ENCODE peak calls at places on chromosomes 5 and 9, in five cellular contexts. S is Calu3, Y is IMR-90, W is fibroblast of lung, K is breast epithelium. H is an unnamed sample.

GRCh38 chr9:134730011-134730760 is 88.6 kb downstream of the COL5A1 start:
- DNase-seq in S (no peak), Y (no peak), W (peak; percentile 16), K (no peak), H (no peak)

GRCh38 chr5:179866241-179867078 is 7.8 kb upstream of the MRNIP start:
- DNase-seq in S (no peak), Y (no peak), W (no peak), K (no peak), H (no peak)

GRCh38 chr5:79297661-79298060 is 61.7 kb downstream of the JMY start:
- DNase-seq in S (no peak), Y (peak; percentile 1), W (no peak), K (no peak), H (no peak)

GRCh38 chr9:135479469-135480052 is at the start of gene PPP1R26:
- DNase-seq in S (peak; percentile 54), Y (no peak), W (no peak), K (no peak), H (no peak)

GRCh38 chr5:81188962-81189361 is 44.2 kb upstream of the CKMT2 start:
- DNase-seq in S (no peak), Y (no peak), W (no peak), K (no peak), H (no peak)

GRCh38 chr5:36414869-36415282 is 113.2 kb upstream of the RANBP3L start:
- DNase-seq in S (peak; percentile 9), Y (peak; percentile 54), W (peak; percentile 72), K (no peak), H (no peak)

GRCh38 chr9:135520916-135521607 is at the start of gene LCN1:
- DNase-seq in S (no peak), Y (no peak), W (no peak), K (no peak), H (no peak)

GRCh38 chr5:112735702-112736101 is 2.0 kb upstream of the APC start:
- DNase-seq in S (no peak), Y (peak; percentile 75), W (peak; percentile 21), K (no peak), H (no peak)

GRCh38 chr5:38403407-38403806 is 145.0 kb downstream of the EGFLAM start:
- DNase-seq in S (no peak), Y (peak; percentile 57), W (peak; percentile 34), K (no peak), H (no peak)

GRCh38 chr9:76610009-76610352 is 151.0 kb downstream of the GCNT1 start:
- DNase-seq in S (no peak), Y (peak; percentile 54), W (peak; percentile 92), K (peak; percentile 19), H (no peak)

GRCh38 chr9:112140936-112141335 is 34.2 kb downstream of the SUSD1 start:
- DNase-seq in S (no peak), Y (peak; percentile 22), W (no peak), K (no peak), H (no peak)

GRCh38 chr9:107335331-107335730 is 52.3 kb downstream of the RAD23B start:
- DNase-seq in S (no peak), Y (no peak), W (no peak), K (no peak), H (no peak)

GRCh38 chr5:1017691-1018455 is 9.3 kb downstream of the NKD2 start:
- DNase-seq in S (no peak), Y (no peak), W (no peak), K (no peak), H (no peak)

GRCh38 chr5:41510176-41510831 is at the start of gene PLCXD3:
- DNase-seq in S (peak; percentile 34), Y (no peak), W (peak; percentile 11), K (no peak), H (no peak)

GRCh38 chr9:34985311-34985899 is 4.1 kb upstream of the DNAJB5 start:
- DNase-seq in S (peak; percentile 68), Y (peak; percentile 63), W (peak; percentile 68), K (no peak), H (peak; percentile 80)

GRCh38 chr5:1033178-1033577 is 24.6 kb downstream of the NKD2 start:
- DNase-seq in S (no peak), Y (no peak), W (no peak), K (no peak), H (no peak)

GRCh38 chr5:172529896-172530295 is 75.6 kb upstream of the SH3PXD2B start:
- DNase-seq in S (no peak), Y (no peak), W (no peak), K (no peak), H (no peak)

GRCh38 chr9:127903557-127904475 is 4.4 kb upstream of the ST6GALNAC6 start:
- DNase-seq in S (no peak), Y (no peak), W (no peak), K (no peak), H (no peak)

GRCh38 chr5:14295610-14296009 is 152.5 kb downstream of the TRIO start:
- DNase-seq in S (no peak), Y (no peak), W (no peak), K (no peak), H (no peak)

GRCh38 chr5:60125636-60126035 is 232.1 kb upstream of the PDE4D start:
- DNase-seq in S (no peak), Y (no peak), W (no peak), K (no peak), H (no peak)

GRCh38 chr9:128886211-128886826 is 4.4 kb downstream of the LRRC8A start:
- DNase-seq in S (no peak), Y (peak; percentile 43), W (no peak), K (no peak), H (no peak)

GRCh38 chr5:16017720-16018119 is 161.9 kb downstream of the MARCHF11 start:
- DNase-seq in S (no peak), Y (no peak), W (no peak), K (no peak), H (no peak)

GRCh38 chr9:125829743-125830142 is 82.6 kb downstream of the PBX3 start:
- DNase-seq in S (no peak), Y (peak; percentile 12), W (peak; percentile 40), K (no peak), H (no peak)

GRCh38 chr5:128241071-128241695 is 157.6 kb downstream of the SLC12A2 start:
- DNase-seq in S (no peak), Y (peak; percentile 20), W (peak; percentile 42), K (no peak), H (no peak)

GRCh38 chr9:20544953-20545622 is 77.2 kb downstream of the MLLT3 start:
- DNase-seq in S (no peak), Y (no peak), W (no peak), K (no peak), H (no peak)

GRCh38 chr9:34328500-34328982 is 527 bp downstream of the KIF24 start:
- DNase-seq in S (no peak), Y (no peak), W (peak; percentile 8), K (no peak), H (no peak)

GRCh38 chr5:135033026-135033861 is 784 bp downstream of the PITX1 start:
- DNase-seq in S (peak; percentile 55), Y (peak; percentile 56), W (peak; percentile 35), K (no peak), H (peak; percentile 58)

GRCh38 chr9:115999498-115999897 is 154.1 kb upstream of the PAPPA start:
- DNase-seq in S (no peak), Y (peak; percentile 73), W (peak; percentile 51), K (no peak), H (no peak)

GRCh38 chr5:171840066-171840465 is 54.4 kb downstream of the SMIM23 start:
- DNase-seq in S (no peak), Y (no peak), W (no peak), K (no peak), H (no peak)

GRCh38 chr9:80496901-80497565 is 925.3 kb downstream of the TLE4 start:
- DNase-seq in S (no peak), Y (no peak), W (no peak), K (no peak), H (no peak)

GRCh38 chr9:134652291-134653225 is 11.0 kb downstream of the COL5A1 start:
- DNase-seq in S (no peak), Y (no peak), W (no peak), K (no peak), H (no peak)

GRCh38 chr9:123960965-123961364 is 31.0 kb upstream of the DENND1A start:
- DNase-seq in S (no peak), Y (no peak), W (no peak), K (no peak), H (no peak)
- TF ChIP-seq CTCF in S (no peak), Y (no peak), W (no peak), K (no peak), H (no peak)

GRCh38 chr5:154516475-154516874 is 38.4 kb upstream of the HAND1 start:
- DNase-seq in S (no peak), Y (no peak), W (no peak), K (no peak), H (no peak)
- TF ChIP-seq CTCF in S (no peak), Y (no peak), W (no peak), K (no peak), H (no peak)

GRCh38 chr5:148385094-148385493 is 1.3 kb downstream of the FBXO38 start:
- DNase-seq in S (no peak), Y (no peak), W (no peak), K (no peak), H (no peak)

GRCh38 chr5:148382961-148383360 is 797 bp upstream of the FBXO38 start:
- DNase-seq in S (no peak), Y (no peak), W (peak; percentile 14), K (no peak), H (no peak)

GRCh38 chr5:148384389-148384756 is 615 bp downstream of the FBXO38 start:
- DNase-seq in S (peak; percentile 6), Y (no peak), W (peak; percentile 18), K (no peak), H (no peak)

GRCh38 chr5:148381906-148382305 is 1.9 kb upstream of the FBXO38 start:
- DNase-seq in S (no peak), Y (no peak), W (no peak), K (no peak), H (no peak)

GRCh38 chr5:148383564-148384388 is at the start of gene FBXO38:
- DNase-seq in S (peak; percentile 96), Y (peak; percentile 95), W (peak; percentile 96), K (peak; percentile 97), H (peak; percentile 94)
- TF ChIP-seq CTCF in S (no peak), Y (no peak), W (no peak), K (no peak), H (no peak)

GRCh38 chr5:140145818-140146522 is 20.2 kb downstream of the IGIP start:
- DNase-seq in S (peak; percentile 90), Y (peak; percentile 66), W (peak; percentile 58), K (no peak), H (peak; percentile 85)

GRCh38 chr5:140150201-140150600 is 24.5 kb downstream of the IGIP start:
- DNase-seq in S (no peak), Y (no peak), W (no peak), K (no peak), H (no peak)

GRCh38 chr5:140147460-140147859 is 21.7 kb downstream of the IGIP start:
- DNase-seq in S (no peak), Y (no peak), W (no peak), K (no peak), H (no peak)

GRCh38 chr5:140146523-140146842 is 20.7 kb downstream of the IGIP start:
- DNase-seq in S (no peak), Y (no peak), W (no peak), K (no peak), H (no peak)

DNA sequence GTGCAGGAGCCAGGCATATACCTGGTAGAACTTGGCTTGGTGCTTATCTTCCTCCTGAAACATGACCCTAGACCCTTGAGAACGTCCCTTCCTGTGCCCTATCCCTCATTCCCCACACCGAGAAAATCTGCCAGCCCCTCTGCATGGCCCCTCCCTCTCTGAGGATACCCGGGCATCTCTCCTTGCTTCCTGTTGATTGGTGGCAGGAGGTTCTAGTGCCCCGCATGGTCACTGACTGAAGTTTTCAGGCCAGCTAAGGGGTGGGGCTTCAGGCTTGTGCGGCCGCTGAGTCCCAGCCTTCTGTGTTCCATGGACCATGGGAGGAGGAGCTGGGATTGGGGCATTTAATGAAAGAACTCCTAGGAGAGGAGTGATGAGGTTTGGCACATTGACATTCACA is 22.8 kb downstream of the IGIP start:
- DNase-seq in S (peak; percentile 43), Y (no peak), W (peak; percentile 14), K (no peak), H (no peak)
- TF ChIP-seq CTCF in S (no peak), Y (no peak), W (peak; percentile 15), K (no peak), H (no peak)